ENCODE peak calls at places on chromosomes 12 and 14, in six cellular contexts. V is endodermal cell, Z is mammary epithelial cell, E is lower lobe of right lung, Q is PC-9, F is breast epithelium. T is an unnamed sample.
A peak's percentile ranks its signal among the peaks of the same experiment; 100 is the strongest.

GRCh38 chr14:34676516-34677211 is 37.7 kb downstream of the CFL2 start:
- DNase-seq in V (no peak), Z (no peak), E (no peak), Q (no peak), F (no peak), T (no peak)

GRCh38 chr12:124594851-124595250 is 27.4 kb upstream of the NCOR2 start:
- DNase-seq in V (no peak), Z (no peak), E (no peak), Q (no peak), F (no peak), T (no peak)

GRCh38 chr14:69038449-69039286 is 59.6 kb upstream of the ACTN1 start:
- DNase-seq in V (peak; percentile 62), Z (no peak), E (no peak), Q (no peak), F (no peak), T (no peak)

GRCh38 chr14:29461131-29461530 is 466.5 kb downstream of the PRKD1 start:
- DNase-seq in V (no peak), Z (no peak), E (no peak), Q (no peak), F (no peak), T (no peak)

GRCh38 chr12:10140001-10140400 is 10.0 kb upstream of the CLEC7A start:
- DNase-seq in V (peak; percentile 76), Z (peak; percentile 44), E (no peak), Q (peak; percentile 41), F (no peak), T (no peak)

GRCh38 chr14:87065366-87065765 is 927.6 kb downstream of the GALC start:
- DNase-seq in V (no peak), Z (no peak), E (no peak), Q (no peak), F (no peak), T (no peak)

GRCh38 chr12:131280426-131280825 is 326.7 kb downstream of the ADGRD1 start:
- DNase-seq in V (no peak), Z (no peak), E (no peak), Q (no peak), F (no peak), T (no peak)

GRCh38 chr14:94079891-94080605 is 954 bp downstream of the DDX24 start:
- DNase-seq in V (no peak), Z (no peak), E (no peak), Q (no peak), F (no peak), T (no peak)

GRCh38 chr12:78683031-78683430 is 181.5 kb upstream of the SYT1 start:
- DNase-seq in V (no peak), Z (no peak), E (no peak), Q (no peak), F (no peak), T (no peak)

GRCh38 chr14:105884808-105885281 is 358.5 kb downstream of the TMEM121 start:
- DNase-seq in V (peak; percentile 7), Z (no peak), E (peak; percentile 11), Q (no peak), F (no peak), T (peak; percentile 45)

GRCh38 chr14:51507556-51508511 is 143.9 kb upstream of the FRMD6 start:
- DNase-seq in V (no peak), Z (peak; percentile 61), E (no peak), Q (no peak), F (peak; percentile 68), T (no peak)

GRCh38 chr12:53205747-53206146 is 1.3 kb downstream of the ITGB7 start:
- DNase-seq in V (peak; percentile 49), Z (peak; percentile 76), E (no peak), Q (peak; percentile 70), F (no peak), T (peak; percentile 58)

GRCh38 chr12:21248679-21249078 is 86.0 kb downstream of the SLCO1A2 start:
- DNase-seq in V (no peak), Z (no peak), E (no peak), Q (no peak), F (no peak), T (no peak)

GRCh38 chr12:96078281-96078761 is 42.9 kb upstream of the LTA4H start:
- DNase-seq in V (no peak), Z (no peak), E (peak; percentile 54), Q (no peak), F (peak; percentile 26), T (no peak)

GRCh38 chr12:100565987-100566545 is 7.4 kb upstream of the GAS2L3 start:
- DNase-seq in V (no peak), Z (no peak), E (no peak), Q (no peak), F (no peak), T (no peak)

GRCh38 chr14:56359245-56359644 is 220.4 kb upstream of the TMEM260 start:
- DNase-seq in V (no peak), Z (no peak), E (no peak), Q (no peak), F (no peak), T (no peak)

GRCh38 chr12:7557227-7557626 is 53.6 kb upstream of the CD163 start:
- DNase-seq in V (no peak), Z (no peak), E (no peak), Q (no peak), F (no peak), T (no peak)

GRCh38 chr12:128959931-128960330 is 106.7 kb downstream of the GLT1D1 start:
- DNase-seq in V (no peak), Z (no peak), E (no peak), Q (no peak), F (no peak), T (no peak)

GRCh38 chr14:97564334-97564733 is 767.2 kb downstream of the VRK1 start:
- DNase-seq in V (no peak), Z (no peak), E (no peak), Q (no peak), F (no peak), T (no peak)

GRCh38 chr12:117878598-117878997 is 90.2 kb downstream of the KSR2 start:
- DNase-seq in V (peak; percentile 54), Z (no peak), E (no peak), Q (no peak), F (no peak), T (no peak)

GRCh38 chr14:99137913-99138571 is 134.0 kb downstream of the BCL11B start:
- DNase-seq in V (peak; percentile 48), Z (no peak), E (no peak), Q (no peak), F (no peak), T (no peak)

GRCh38 chr12:9752145-9752717 is 8.5 kb downstream of the CD69 start:
- DNase-seq in V (no peak), Z (no peak), E (no peak), Q (no peak), F (no peak), T (no peak)

GRCh38 chr14:105864116-105864515 is 337.7 kb downstream of the TMEM121 start:
- DNase-seq in V (no peak), Z (no peak), E (no peak), Q (no peak), F (no peak), T (no peak)

GRCh38 chr12:92912052-92912451 is 17.0 kb downstream of the EEA1 start:
- DNase-seq in V (no peak), Z (peak; percentile 99), E (no peak), Q (no peak), F (no peak), T (no peak)

GRCh38 chr12:111268738-111269572 is 99.9 kb downstream of the PHETA1 start:
- DNase-seq in V (peak; percentile 85), Z (no peak), E (no peak), Q (no peak), F (no peak), T (no peak)

GRCh38 chr12:12562016-12562483 is 613 bp downstream of the DUSP16 start:
- DNase-seq in V (peak; percentile 77), Z (no peak), E (peak; percentile 60), Q (peak; percentile 40), F (no peak), T (peak; percentile 2)

GRCh38 chr12:12559699-12560296 is 2.9 kb downstream of the DUSP16 start:
- DNase-seq in V (no peak), Z (no peak), E (no peak), Q (no peak), F (no peak), T (no peak)

GRCh38 chr12:12562585-12563245 is at the start of gene DUSP16:
- DNase-seq in V (peak; percentile 98), Z (peak; percentile 91), E (peak; percentile 94), Q (peak; percentile 90), F (peak; percentile 94), T (peak; percentile 85)

GRCh38 chr12:12560587-12561304 is 1.9 kb downstream of the DUSP16 start:
- DNase-seq in V (peak; percentile 60), Z (peak; percentile 89), E (no peak), Q (peak; percentile 84), F (peak; percentile 72), T (peak; percentile 52)

GRCh38 chr12:12561305-12562015 is 1.2 kb downstream of the DUSP16 start:
- DNase-seq in V (peak; percentile 86), Z (peak; percentile 55), E (peak; percentile 82), Q (no peak), F (peak; percentile 62), T (peak; percentile 28)
- H3K4me3 ChIP-seq in V (peak overlapping the region; percentile 98), Z (peak overlapping the region; percentile 87), E (peak overlapping the region; percentile 69), Q (peak overlapping the region; percentile 68), F (peak overlapping the region; percentile 90), T (peak overlapping the region; percentile 77)

GRCh38 chr12:107092669-107093546 is 441 bp downstream of the CRY1 start:
- DNase-seq in V (peak; percentile 85), Z (no peak), E (peak; percentile 75), Q (peak; percentile 44), F (peak; percentile 40), T (peak; percentile 48)
- H3K4me3 ChIP-seq in V (peak overlapping the region; percentile 97), Z (peak overlapping the region; percentile 75), E (peak overlapping the region; percentile 67), Q (peak overlapping the region; percentile 64), F (peak overlapping the region; percentile 71), T (peak overlapping the region; percentile 87)

DNA sequence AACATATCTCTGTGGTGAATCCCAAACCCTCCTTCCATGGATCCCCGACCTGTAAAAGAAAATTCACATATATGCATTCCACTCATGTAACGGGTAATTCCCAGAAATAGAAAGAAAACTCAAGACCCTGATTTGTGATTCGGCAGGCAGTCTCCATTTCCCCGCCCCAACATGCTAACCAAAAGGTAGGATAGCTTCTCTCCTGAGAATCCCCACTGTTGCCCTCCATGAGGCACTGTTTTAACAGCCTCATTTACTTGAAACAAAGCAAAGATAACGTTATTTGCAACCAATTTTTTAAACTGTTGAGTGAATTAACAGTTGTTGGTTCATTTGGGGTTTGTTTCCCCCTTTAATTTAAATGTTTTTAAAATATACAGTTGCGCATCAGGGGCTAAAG is 774 bp upstream of the SLC2A13 start:
- DNase-seq in V (peak; percentile 57), Z (no peak), E (no peak), Q (no peak), F (no peak), T (no peak)
- H3K4me3 ChIP-seq in V (no peak overlapping the region), Z (peak overlapping the region; percentile 71), E (peak overlapping the region; percentile 90), Q (peak overlapping the region; percentile 84), F (peak overlapping the region; percentile 40), T (peak overlapping the region; percentile 54)

GRCh38 chr12:57131896-57132744 is 3.8 kb downstream of the LRP1 start:
- DNase-seq in V (peak; percentile 57), Z (no peak), E (no peak), Q (no peak), F (no peak), T (no peak)

GRCh38 chr12:57130941-57131340 is 2.7 kb downstream of the LRP1 start:
- DNase-seq in V (peak; percentile 46), Z (no peak), E (no peak), Q (no peak), F (no peak), T (no peak)

GRCh38 chr12:57133916-57134315 is 5.6 kb downstream of the LRP1 start:
- DNase-seq in V (peak; percentile 54), Z (no peak), E (no peak), Q (no peak), F (no peak), T (no peak)

GRCh38 chr12:57134949-57135348 is 6.7 kb downstream of the LRP1 start:
- DNase-seq in V (peak; percentile 66), Z (no peak), E (no peak), Q (no peak), F (no peak), T (no peak)

GRCh38 chr12:57133013-57133569 is 4.8 kb downstream of the LRP1 start:
- DNase-seq in V (peak; percentile 69), Z (no peak), E (no peak), Q (no peak), F (no peak), T (no peak)
- H3K4me3 ChIP-seq in V (peak overlapping the region; percentile 32), Z (no peak overlapping the region), E (peak overlapping the region; percentile 95), Q (no peak overlapping the region), F (peak overlapping the region; percentile 63), T (no peak overlapping the region)

T was measured in CD8-positive, alpha-beta T cell.